ENCODE peak calls at places on chromosomes 7 and 10, in four cellular contexts. X is Peyer's patch, D is T-helper 1 cell, E is Caki2. J is an unnamed sample.

GRCh38 chr10:110841767-110842267 is 29.9 kb upstream of the PDCD4 start:
- DNase-seq in X (no peak), D (no peak), E (no peak), J (no peak)

GRCh38 chr10:43693602-43694001 is 44.9 kb upstream of the ZNF32 start:
- DNase-seq in X (no peak), D (no peak), E (no peak), J (no peak)

GRCh38 chr10:85983051-85983450 is 383.5 kb downstream of the GRID1 start:
- DNase-seq in X (no peak), D (no peak), E (no peak), J (no peak)

GRCh38 chr7:137245890-137246289 is 97.6 kb downstream of the PTN start:
- DNase-seq in X (no peak), D (no peak), E (no peak), J (no peak)

GRCh38 chr7:149280661-149281507 is 18.9 kb downstream of the ZNF783 start:
- DNase-seq in X (no peak), D (no peak), E (no peak), J (no peak)

GRCh38 chr10:3066317-3066931 is 924 bp upstream of the PFKP start:
- DNase-seq in X (no peak), D (no peak), E (no peak), J (no peak)

GRCh38 chr7:18547509-18548187 is 52.1 kb downstream of the HDAC9 start:
- DNase-seq in X (no peak), D (no peak), E (no peak), J (no peak)

GRCh38 chr10:44725404-44725803 is 185.7 kb upstream of the TMEM72 start:
- DNase-seq in X (no peak), D (no peak), E (no peak), J (no peak)

GRCh38 chr7:2725178-2726105 is 37.4 kb downstream of the AMZ1 start:
- DNase-seq in X (no peak), D (no peak), E (no peak), J (no peak)

GRCh38 chr7:43868681-43869017 is 668 bp downstream of the MRPS24 start:
- DNase-seq in X (no peak), D (no peak), E (no peak), J (no peak)

GRCh38 chr10:118974951-118975350 is 54.6 kb upstream of the NANOS1 start:
- DNase-seq in X (no peak), D (no peak), E (no peak), J (no peak)

GRCh38 chr7:139669106-139670061 is 108.4 kb downstream of the HIPK2 start:
- DNase-seq in X (no peak), D (no peak), E (no peak), J (no peak)

GRCh38 chr10:74039561-74040145 is 41.7 kb downstream of the VCL start:
- DNase-seq in X (no peak), D (no peak), E (no peak), J (no peak)

GRCh38 chr7:114356133-114356532 is 58.5 kb upstream of the FOXP2 start:
- DNase-seq in X (no peak), D (no peak), E (no peak), J (no peak)

GRCh38 chr10:12470719-12471118 is 121.4 kb downstream of the CAMK1D start:
- DNase-seq in X (no peak), D (no peak), E (no peak), J (no peak)

GRCh38 chr7:88344956-88345832 is 38.5 kb upstream of the STEAP4 start:
- DNase-seq in X (peak), D (no peak), E (no peak), J (peak)

GRCh38 chr10:73758704-73759511 is 14.7 kb downstream of the SEC24C start:
- DNase-seq in X (no peak), D (no peak), E (no peak), J (no peak)

GRCh38 chr7:23530355-23530754 is 1.4 kb downstream of the TRA2A start:
- DNase-seq in X (no peak), D (peak), E (peak), J (no peak)

GRCh38 chr10:132787253-132788179 is 1.6 kb upstream of the NKX6-2 start:
- DNase-seq in X (no peak), D (no peak), E (no peak), J (no peak)

GRCh38 chr7:117350027-117350426 is 27.2 kb upstream of the WNT2 start:
- DNase-seq in X (no peak), D (no peak), E (no peak), J (peak)

GRCh38 chr7:158559356-158559755 is 28.3 kb downstream of the PTPRN2 start:
- DNase-seq in X (no peak), D (no peak), E (no peak), J (no peak)

GRCh38 chr10:15460661-15461060 is 89.6 kb upstream of the FAM171A1 start:
- DNase-seq in X (no peak), D (no peak), E (no peak), J (no peak)

GRCh38 chr7:139753079-139753692 is 24.6 kb downstream of the HIPK2 start:
- DNase-seq in X (peak), D (no peak), E (no peak), J (no peak)

GRCh38 chr7:82678259-82678658 is 234.7 kb upstream of the CACNA2D1 start:
- DNase-seq in X (no peak), D (no peak), E (no peak), J (no peak)

GRCh38 chr7:135620980-135621850 is 41.1 kb upstream of the STMP1 start:
- DNase-seq in X (no peak), D (no peak), E (peak), J (peak)

GRCh38 chr10:64175271-64175962 is 654.2 kb downstream of the REEP3 start:
- DNase-seq in X (no peak), D (no peak), E (no peak), J (peak)

J was measured in hippocampal formation.